ENCODE peak calls at places on chromosomes 5 and 9, in ten cellular contexts. Q, I, G, M, H, V, S, J, R and F are unnamed samples.

GRCh38 chr9:133184971-133185370 is 21.3 kb upstream of the GBGT1 start:
- DNase-seq in I (peak; percentile 64), V (peak; percentile 46), S (peak; percentile 52), G (peak; percentile 57), M (peak; percentile 43), J (no peak), R (no peak), Q (no peak), H (no peak), F (peak; percentile 31)

GRCh38 chr5:102911973-102912372 is 156.9 kb downstream of the PAM start:
- DNase-seq in M (no peak), Q (no peak), V (no peak), I (peak; percentile 61), S (no peak), R (no peak), G (no peak), J (no peak), H (no peak), F (no peak)

GRCh38 chr5:17050236-17050635 is 114.1 kb upstream of the MYO10 start:
- DNase-seq in R (no peak), V (no peak), Q (no peak), M (no peak), H (no peak), J (no peak), G (no peak), S (no peak), I (no peak), F (no peak)

GRCh38 chr9:23556459-23556858 is 269.6 kb downstream of the ELAVL2 start:
- DNase-seq in V (no peak), S (no peak), R (no peak), J (no peak), G (no peak), Q (no peak), I (no peak), M (no peak), H (no peak), F (no peak)

GRCh38 chr9:134637241-134637640 is 4.4 kb upstream of the COL5A1 start:
- DNase-seq in M (no peak), I (no peak), G (peak; percentile 91), S (no peak), J (peak; percentile 66), R (peak; percentile 4), V (no peak), H (no peak), Q (peak; percentile 58), F (no peak)

GRCh38 chr9:128405077-128405779 is 15.4 kb upstream of the CERCAM start:
- DNase-seq in G (no peak), V (no peak), I (no peak), J (no peak), S (no peak), M (no peak), R (no peak), H (no peak), Q (no peak), F (no peak)

GRCh38 chr5:73942783-73943182 is 316.8 kb downstream of the ARHGEF28 start:
- DNase-seq in S (no peak), G (no peak), Q (no peak), J (no peak), I (no peak), H (no peak), V (no peak), M (no peak), R (no peak), F (no peak)

GRCh38 chr9:99588747-99589146 is 232.9 kb upstream of the NR4A3 start:
- DNase-seq in G (no peak), M (no peak), R (no peak), S (no peak), H (no peak), J (no peak), Q (no peak), V (no peak), I (no peak), F (no peak)

GRCh38 chr5:32030226-32030625 is 143.9 kb downstream of the GOLPH3 start:
- DNase-seq in M (no peak), R (no peak), H (no peak), J (no peak), V (no peak), S (no peak), G (no peak), I (no peak), Q (no peak), F (no peak)

GRCh38 chr5:23208959-23209431 is 298.4 kb upstream of the PRDM9 start:
- DNase-seq in M (no peak), I (no peak), Q (no peak), V (no peak), R (no peak), G (peak; percentile 7), J (no peak), S (peak; percentile 74), H (no peak), F (no peak)

GRCh38 chr5:148976569-148977321 is 86.1 kb downstream of the SH3TC2 start:
- DNase-seq in S (no peak), V (no peak), H (no peak), R (no peak), Q (no peak), G (no peak), M (no peak), I (no peak), J (no peak), F (peak; percentile 35)

GRCh38 chr5:6359941-6360683 is 18.2 kb downstream of the MED10 start:
- DNase-seq in V (no peak), Q (no peak), R (no peak), I (no peak), S (no peak), M (no peak), H (no peak), G (no peak), J (no peak), F (no peak)

GRCh38 chr9:33233659-33234335 is 6.2 kb upstream of the SPINK4 start:
- DNase-seq in H (no peak), J (no peak), S (peak; percentile 4), R (peak; percentile 27), G (peak; percentile 79), M (no peak), V (no peak), Q (peak; percentile 92), I (peak; percentile 95), F (peak; percentile 95)

GRCh38 chr5:140418862-140419520 is 17.4 kb downstream of the ANKHD1 start:
- DNase-seq in V (no peak), S (no peak), G (no peak), I (no peak), Q (no peak), R (no peak), J (no peak), H (no peak), M (no peak), F (no peak)
- H3K36me3 ChIP-seq in V (no peaks in the 10 kb centered on the region), S (no peaks in the 10 kb centered on the region), G (no peaks in the 10 kb centered on the region), I (no peaks in the 10 kb centered on the region), Q (no peaks in the 10 kb centered on the region), R (no peaks in the 10 kb centered on the region), J (peaks cover 27% of the 10 kb centered on the region), H (no peaks in the 10 kb centered on the region), M (no peaks in the 10 kb centered on the region), F (no peaks in the 10 kb centered on the region)

DNA sequence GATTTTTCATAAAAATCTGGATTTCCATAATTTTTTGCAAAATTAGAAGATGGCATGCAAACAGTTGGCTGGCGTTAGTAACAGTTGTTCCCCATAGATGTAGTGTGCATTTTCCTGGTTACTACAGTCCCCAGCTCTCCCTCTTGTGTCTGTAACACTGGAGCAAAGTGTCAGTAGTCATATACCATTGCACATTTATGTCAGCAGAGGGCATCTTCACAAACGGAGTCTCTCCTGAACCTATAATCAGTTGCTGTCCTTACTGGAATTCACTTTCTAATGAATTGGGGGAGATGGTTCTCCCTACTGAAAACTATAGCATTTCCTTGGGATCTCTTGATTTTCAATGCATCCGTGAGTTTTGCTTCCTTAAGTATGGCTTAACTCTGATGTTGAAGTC is 44.7 kb upstream of the DMAC1 start:
- DNase-seq in V (no peak), Q (no peak), S (no peak), R (no peak), M (no peak), I (no peak), H (no peak), J (no peak), G (no peak), F (no peak)
- TF ChIP-seq CTCF in V (no peak), Q (no peak), S (peak; percentile 35), R (peak; percentile 4), M (peak; percentile 41), I (peak; percentile 46), H (peak; percentile 62), J (no peak), G (no peak), F (no peak)

GRCh38 chr5:84565866-84566265 is 181.2 kb upstream of the EDIL3 start:
- DNase-seq in H (no peak), S (no peak), J (no peak), M (no peak), V (no peak), R (no peak), G (no peak), Q (no peak), I (no peak), F (no peak)

GRCh38 chr5:84568171-84568570 is 183.5 kb upstream of the EDIL3 start:
- DNase-seq in H (no peak), Q (no peak), G (no peak), V (no peak), M (no peak), S (no peak), J (no peak), I (no peak), R (no peak), F (no peak)

GRCh38 chr5:84564311-84564710 is 179.6 kb upstream of the EDIL3 start:
- DNase-seq in R (no peak), G (no peak), J (no peak), Q (no peak), S (no peak), M (no peak), I (no peak), V (no peak), H (no peak), F (no peak)

GRCh38 chr5:84573017-84573712 is 188.5 kb upstream of the EDIL3 start:
- DNase-seq in M (no peak), G (no peak), H (no peak), J (no peak), Q (no peak), V (no peak), R (no peak), I (no peak), S (no peak), F (no peak)

DNA sequence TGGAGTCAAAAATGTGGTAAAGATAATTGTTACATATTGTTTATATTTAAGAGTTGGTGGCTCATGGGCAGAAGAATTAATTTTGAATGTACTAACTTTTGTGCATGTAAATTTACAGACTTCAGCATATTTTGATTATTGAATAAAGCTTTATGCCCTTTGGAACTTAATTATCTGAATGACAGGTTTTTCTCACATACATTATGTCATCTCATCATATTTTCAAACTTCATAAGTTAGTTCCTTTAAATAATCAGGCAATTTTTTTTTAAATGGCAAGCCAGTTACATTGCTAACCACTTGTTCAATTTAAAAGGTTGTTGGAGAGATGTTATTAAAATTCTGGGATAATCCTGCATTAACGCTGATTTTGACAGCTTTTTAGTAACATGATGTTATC is 184.6 kb upstream of the EDIL3 start:
- DNase-seq in V (no peak), M (no peak), R (no peak), H (no peak), S (no peak), G (no peak), J (no peak), I (no peak), Q (no peak), F (no peak)
- H3K36me3 ChIP-seq in V (no peaks in the 10 kb centered on the region), M (no peaks in the 10 kb centered on the region), R (no peaks in the 10 kb centered on the region), H (no peaks in the 10 kb centered on the region), S (no peaks in the 10 kb centered on the region), G (no peaks in the 10 kb centered on the region), J (no peaks in the 10 kb centered on the region), I (no peaks in the 10 kb centered on the region), Q (no peaks in the 10 kb centered on the region), F (no peaks in the 10 kb centered on the region)

GRCh38 chr5:167833456-167833855 is 458.0 kb upstream of the WWC1 start:
- DNase-seq in M (no peak), S (no peak), I (no peak), Q (no peak), V (no peak), H (no peak), G (no peak), R (no peak), J (no peak), F (no peak)
- TF ChIP-seq CTCF in M (no peak), S (no peak), I (no peak), Q (no peak), V (no peak), H (no peak), G (no peak), R (no peak), J (no peak), F (no peak)